ENCODE peak calls at places on chromosomes 4 and X, in four cellular contexts. T, G, Z and H are unnamed samples.

GRCh38 chr4:86250616-86251015 is 109.2 kb downstream of the MAPK10 start:
- DNase-seq in T (no peak), G (no peak), Z (no peak), H (no peak)

GRCh38 chr4:14632041-14632440 is 370.2 kb upstream of the CPEB2 start:
- DNase-seq in T (no peak), G (no peak), Z (no peak), H (no peak)

GRCh38 chrX:108139303-108139702 is 47.7 kb downstream of the ATG4A start:
- DNase-seq in T (no peak), G (peak), Z (peak), H (no peak)

GRCh38 chr4:152516156-152516555 is 19.7 kb downstream of the FBXW7 start:
- DNase-seq in T (no peak), G (peak), Z (peak), H (no peak)

GRCh38 chr4:148787831-148788477 is 345.7 kb upstream of the NR3C2 start:
- DNase-seq in T (no peak), G (no peak), Z (no peak), H (no peak)

GRCh38 chrX:39627257-39627656 is 470.5 kb downstream of the BCOR start:
- DNase-seq in T (no peak), G (no peak), Z (no peak), H (no peak)

GRCh38 chr4:37737456-37737855 is 51.3 kb upstream of the RELL1 start:
- DNase-seq in T (no peak), G (no peak), Z (peak), H (no peak)

GRCh38 chrX:96703816-96704215 is 19.2 kb downstream of the DIAPH2 start:
- DNase-seq in T (no peak), G (no peak), Z (no peak), H (no peak)

GRCh38 chrX:47649302-47649701 is 1.1 kb downstream of the ELK1 start:
- DNase-seq in T (no peak), G (no peak), Z (no peak), H (no peak)

GRCh38 chr4:118372251-118372650 is 19.4 kb upstream of the PRSS12 start:
- DNase-seq in T (no peak), G (no peak), Z (no peak), H (no peak)

GRCh38 chr4:177109769-177110168 is 199.9 kb upstream of the NEIL3 start:
- DNase-seq in T (no peak), G (no peak), Z (no peak), H (no peak)

GRCh38 chrX:30612250-30612655 is 34.7 kb upstream of the TASL start:
- DNase-seq in T (peak), G (no peak), Z (no peak), H (no peak)

GRCh38 chr4:85717366-85717765 is 242.4 kb downstream of the ARHGAP24 start:
- DNase-seq in T (no peak), G (no peak), Z (peak), H (no peak)

GRCh38 chr4:30727409-30727808 is 7.2 kb downstream of the PCDH7 start:
- DNase-seq in T (no peak), G (no peak), Z (no peak), H (no peak)

GRCh38 chrX:46587753-46588171 is 14.2 kb downstream of the CHST7 start:
- DNase-seq in T (no peak), G (no peak), Z (no peak), H (no peak)

GRCh38 chrX:108590496-108590895 is 145.9 kb downstream of the IRS4 start:
- DNase-seq in T (no peak), G (no peak), Z (no peak), H (no peak)

GRCh38 chr4:168574581-168575295 is 77.9 kb downstream of the PALLD start:
- DNase-seq in T (no peak), G (no peak), Z (peak), H (no peak)

GRCh38 chr4:92175250-92175649 is 128.5 kb upstream of the GRID2 start:
- DNase-seq in T (no peak), G (peak), Z (no peak), H (no peak)

GRCh38 chr4:128810871-128811570 is 1.5 kb downstream of the JADE1 start:
- DNase-seq in T (peak), G (peak), Z (peak), H (no peak)

GRCh38 chrX:20063716-20064351 is 52.9 kb downstream of the MAP7D2 start:
- DNase-seq in T (no peak), G (peak), Z (peak), H (no peak)

GRCh38 chr4:39706829-39707511 is 9.0 kb downstream of the UBE2K start:
- DNase-seq in T (no peak), G (no peak), Z (no peak), H (no peak)

GRCh38 chr4:146640021-146640425 is 1.3 kb downstream of the POU4F2 start:
- DNase-seq in T (no peak), G (no peak), Z (no peak), H (no peak)

GRCh38 chr4:172042714-172043114 is 229.5 kb downstream of the GALNTL6 start:
- DNase-seq in T (no peak), G (no peak), Z (peak), H (no peak)

GRCh38 chr4:157222764-157223145 is 2.2 kb downstream of the GRIA2 start:
- DNase-seq in T (no peak), G (no peak), Z (no peak), H (peak)

GRCh38 chrX:57678686-57679428 is 1.2 kb downstream of the NLRP2B start:
- DNase-seq in T (no peak), G (no peak), Z (no peak), H (no peak)

GRCh38 chrX:1673337-1673736 is 58.5 kb downstream of the ASMT start:
- DNase-seq in T (no peak), G (peak), Z (peak), H (no peak)

GRCh38 chr4:103207673-103208072 is 9.5 kb upstream of the CENPE start:
- DNase-seq in T (no peak), G (peak), Z (peak), H (no peak)

GRCh38 chr4:126762651-126763247 is 870.0 kb upstream of the INTU start:
- DNase-seq in T (no peak), G (no peak), Z (peak), H (no peak)

GRCh38 chr4:177128306-177128705 is 181.4 kb upstream of the NEIL3 start:
- DNase-seq in T (no peak), G (no peak), Z (peak), H (no peak)

GRCh38 chr4:590313-590841 is 14.3 kb upstream of the TMEM271 start:
- DNase-seq in T (no peak), G (no peak), Z (no peak), H (no peak)

GRCh38 chr4:82851318-82851717 is 39.6 kb downstream of the SEC31A start:
- DNase-seq in T (no peak), G (no peak), Z (no peak), H (no peak)

GRCh38 chr4:82850684-82851083 is 40.3 kb downstream of the SEC31A start:
- DNase-seq in T (no peak), G (no peak), Z (no peak), H (no peak)

GRCh38 chr4:82848706-82849105 is 42.2 kb downstream of the SEC31A start:
- DNase-seq in T (no peak), G (no peak), Z (no peak), H (no peak)

GRCh38 chr4:82852751-82853053 is 38.3 kb downstream of the SEC31A start:
- DNase-seq in T (no peak), G (no peak), Z (no peak), H (no peak)

GRCh38 chr4:82851902-82852750 is 38.8 kb downstream of the SEC31A start:
- DNase-seq in T (no peak), G (no peak), Z (peak), H (no peak)
- TF ChIP-seq CTCF in T (peak), G (no peak), Z (peak), H (peak)

DNA sequence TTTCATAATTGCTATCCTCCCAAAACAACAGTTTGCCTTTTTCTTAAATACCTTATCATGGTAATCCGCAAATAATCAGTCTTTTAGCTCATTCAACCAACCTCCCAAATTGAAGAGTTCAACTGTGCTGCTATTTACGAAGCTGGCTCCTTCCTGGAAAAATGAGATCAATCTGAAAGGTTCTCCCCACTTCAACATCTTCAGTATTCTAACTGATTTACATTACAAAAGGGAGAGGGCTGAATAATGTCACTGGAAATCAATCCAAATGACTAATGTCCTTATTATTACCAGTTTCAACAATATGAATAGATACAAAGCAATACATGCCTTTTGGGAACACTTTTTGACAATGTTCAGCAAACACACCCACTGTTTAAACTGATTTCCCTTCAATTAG is 86.2 kb downstream of the WNK3 start:
- DNase-seq in T (no peak), G (no peak), Z (no peak), H (no peak)
- TF ChIP-seq CTCF in T (no peak), G (no peak), Z (no peak), H (no peak)

GRCh38 chr4:8729408-8730149 is 137.0 kb downstream of the CPZ start:
- DNase-seq in T (peak), G (no peak), Z (no peak), H (no peak)

GRCh38 chr4:8730159-8730558 is 137.6 kb downstream of the CPZ start:
- DNase-seq in T (peak), G (no peak), Z (no peak), H (no peak)

GRCh38 chr4:8727546-8728510 is 135.3 kb downstream of the CPZ start:
- DNase-seq in T (peak), G (no peak), Z (no peak), H (no peak)

GRCh38 chr4:8727131-8727530 is 134.6 kb downstream of the CPZ start:
- DNase-seq in T (peak), G (no peak), Z (no peak), H (no peak)

GRCh38 chr4:8728536-8729407 is 136.2 kb downstream of the CPZ start:
- DNase-seq in T (peak), G (no peak), Z (no peak), H (no peak)
- TF ChIP-seq CTCF in T (no peak), G (no peak), Z (no peak), H (no peak)

GRCh38 chr4:40838742-40839141 is 89.0 kb downstream of the NSUN7 start:
- DNase-seq in T (no peak), G (no peak), Z (no peak), H (no peak)
- TF ChIP-seq CTCF in T (no peak), G (no peak), Z (peak), H (no peak)

GRCh38 chrX:104310084-104310483 is 55.4 kb upstream of the ESX1 start:
- DNase-seq in T (no peak), G (no peak), Z (peak), H (no peak)
- TF ChIP-seq CTCF in T (no peak), G (no peak), Z (peak), H (peak)

GRCh38 chr4:132076829-132077228 is 1072.3 kb upstream of the PCDH10 start:
- DNase-seq in T (no peak), G (no peak), Z (no peak), H (no peak)
- TF ChIP-seq CTCF in T (no peak), G (no peak), Z (no peak), H (peak)

GRCh38 chr4:2046031-2046961 is 12.8 kb upstream of the NAT8L start:
- DNase-seq in T (no peak), G (no peak), Z (no peak), H (no peak)
- TF ChIP-seq CTCF in T (no peak), G (no peak), Z (no peak), H (no peak)

GRCh38 chr4:110348711-110349383 is 127.1 kb upstream of the ENPEP start:
- DNase-seq in T (no peak), G (no peak), Z (no peak), H (no peak)

GRCh38 chr4:110347805-110348204 is 128.2 kb upstream of the ENPEP start:
- DNase-seq in T (no peak), G (no peak), Z (no peak), H (no peak)

GRCh38 chr4:110344165-110344564 is 131.8 kb upstream of the ENPEP start:
- DNase-seq in T (no peak), G (no peak), Z (peak), H (no peak)
- TF ChIP-seq CTCF in T (peak), G (no peak), Z (peak), H (peak)

DNA sequence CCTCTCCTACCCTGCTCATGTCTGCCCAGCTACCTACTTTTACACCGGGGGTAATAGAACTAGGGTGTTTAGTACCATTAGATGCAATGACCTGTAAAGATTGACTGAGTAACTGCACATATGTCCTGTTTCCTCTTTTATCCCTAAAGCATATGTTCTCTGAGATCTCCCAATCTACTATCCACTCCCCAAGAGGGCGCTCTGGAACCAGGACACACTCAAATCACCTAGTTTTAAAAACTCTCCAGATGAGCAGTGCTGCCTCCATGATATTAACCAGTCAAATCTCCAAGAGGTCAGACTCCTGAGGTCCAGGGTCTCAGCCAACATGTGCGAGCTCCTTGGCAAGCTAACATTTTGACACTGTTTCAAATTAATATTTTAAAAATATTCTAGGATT is 87.0 kb upstream of the TSPAN5 start:
- DNase-seq in T (no peak), G (peak), Z (peak), H (no peak)
- TF ChIP-seq CTCF in T (no peak), G (no peak), Z (peak), H (peak)

GRCh38 chr4:162461952-162462351 is 298.2 kb upstream of the FSTL5 start:
- DNase-seq in T (no peak), G (no peak), Z (no peak), H (no peak)

GRCh38 chr4:162458051-162458450 is 294.3 kb upstream of the FSTL5 start:
- DNase-seq in T (no peak), G (no peak), Z (no peak), H (no peak)

GRCh38 chr4:162456106-162456505 is 292.3 kb upstream of the FSTL5 start:
- DNase-seq in T (no peak), G (no peak), Z (no peak), H (no peak)

GRCh38 chr4:162457071-162457865 is 293.5 kb upstream of the FSTL5 start:
- DNase-seq in T (no peak), G (no peak), Z (no peak), H (no peak)
- TF ChIP-seq CTCF in T (no peak), G (no peak), Z (no peak), H (no peak)